ENCODE peak calls at places on chromosomes 6 and 20, in eight cellular contexts. K is bronchial epithelial cell, D is mucosa of descending colon, B is A549, I is small intestine, E is astrocyte of the cerebellum, S is neural progenitor cell, Q is SJCRH30. X is an unnamed sample.

GRCh38 chr6:72267470-72267869 is 354.4 kb upstream of the KCNQ5 start:
- DNase-seq in K (no peak), D (no peak), B (no peak), I (no peak), E (no peak), S (no peak), Q (peak), X (no peak)

GRCh38 chr6:3852391-3852790 is 3.2 kb downstream of the FAM50B start:
- DNase-seq in K (no peak), D (no peak), B (no peak), I (no peak), E (no peak), S (no peak), Q (no peak), X (no peak)

GRCh38 chr20:10565922-10566897 is 107.6 kb downstream of the JAG1 start:
- DNase-seq in K (peak), D (peak), B (no peak), I (peak), E (no peak), S (no peak), Q (no peak), X (no peak)

GRCh38 chr6:11021003-11021402 is 23.1 kb downstream of the ELOVL2 start:
- DNase-seq in K (no peak), D (no peak), B (no peak), I (no peak), E (no peak), S (no peak), Q (peak), X (no peak)

GRCh38 chr6:152054441-152054840 is 247.0 kb downstream of the ESR1 start:
- DNase-seq in K (peak), D (no peak), B (no peak), I (no peak), E (no peak), S (no peak), Q (no peak), X (no peak)

GRCh38 chr6:69164564-69165252 is 529.6 kb downstream of the ADGRB3 start:
- DNase-seq in K (no peak), D (no peak), B (no peak), I (no peak), E (no peak), S (peak), Q (peak), X (peak)

GRCh38 chr6:164532546-164533362 is 776.7 kb downstream of the C6orf118 start:
- DNase-seq in K (no peak), D (no peak), B (no peak), I (no peak), E (no peak), S (peak), Q (no peak), X (peak)

GRCh38 chr6:27839303-27840081 is 72.7 kb downstream of the OR2B2 start:
- DNase-seq in K (peak), D (peak), B (peak), I (peak), E (no peak), S (peak), Q (peak), X (no peak)

GRCh38 chr6:89410231-89411018 is 1.6 kb downstream of the RRAGD start:
- DNase-seq in K (no peak), D (no peak), B (no peak), I (no peak), E (no peak), S (peak), Q (peak), X (no peak)

GRCh38 chr6:79250107-79250514 is 15.6 kb upstream of the HMGN3 start:
- DNase-seq in K (no peak), D (no peak), B (no peak), I (no peak), E (no peak), S (peak), Q (peak), X (no peak)

GRCh38 chr6:5082487-5083306 is 2.4 kb upstream of the PPP1R3G start:
- DNase-seq in K (peak), D (no peak), B (peak), I (no peak), E (no peak), S (no peak), Q (no peak), X (no peak)

GRCh38 chr6:5084192-5084786 is 852 bp upstream of the PPP1R3G start:
- DNase-seq in K (no peak), D (peak), B (no peak), I (no peak), E (no peak), S (peak), Q (peak), X (no peak)

GRCh38 chr6:5083307-5083583 is 1.9 kb upstream of the PPP1R3G start:
- DNase-seq in K (no peak), D (no peak), B (no peak), I (no peak), E (no peak), S (no peak), Q (no peak), X (no peak)

GRCh38 chr6:5084787-5085637 is at the start of gene PPP1R3G:
- DNase-seq in K (no peak), D (peak), B (no peak), I (peak), E (no peak), S (peak), Q (peak), X (peak)

GRCh38 chr6:5083813-5084191 is 1.3 kb upstream of the PPP1R3G start:
- DNase-seq in K (no peak), D (no peak), B (no peak), I (no peak), E (no peak), S (no peak), Q (no peak), X (no peak)
- H3K4me3 ChIP-seq in K (no peak), D (no peak), B (peak), I (no peak), E (no peak), S (peak), Q (peak), X (peak)

GRCh38 chr6:25369450-25370086 is 90.4 kb downstream of the CARMIL1 start:
- DNase-seq in K (peak), D (peak), B (no peak), I (peak), E (peak), S (peak), Q (peak), X (peak)
- H3K4me3 ChIP-seq in K (no peak), D (no peak), B (no peak), I (no peak), E (no peak), S (no peak), Q (no peak), X (no peak)

GRCh38 chr6:56096946-56097345 is 150.4 kb downstream of the COL21A1 start:
- DNase-seq in K (peak), D (no peak), B (no peak), I (no peak), E (no peak), S (no peak), Q (peak), X (no peak)
- H3K4me3 ChIP-seq in K (no peak), D (no peak), B (no peak), I (no peak), E (no peak), S (no peak), Q (no peak), X (no peak)

GRCh38 chr20:1001981-1002681 is at the start of gene RSPO4:
- DNase-seq in K (no peak), D (peak), B (no peak), I (peak), E (no peak), S (peak), Q (no peak), X (peak)
- H3K4me3 ChIP-seq in K (no peak), D (no peak), B (peak), I (no peak), E (no peak), S (peak), Q (no peak), X (peak)

GRCh38 chr6:1603708-1604346 is 5.9 kb upstream of the FOXC1 start:
- DNase-seq in K (no peak), D (no peak), B (no peak), I (no peak), E (no peak), S (peak), Q (no peak), X (no peak)
- H3K4me3 ChIP-seq in K (peak), D (no peak), B (peak), I (no peak), E (peak), S (peak), Q (peak), X (peak)